ENCODE peak calls at places on chromosomes 1 and 21, in six cellular contexts. F, S, U, T, Q and Z are unnamed samples.

GRCh38 chr1:60924964-60925798 is 157.2 kb upstream of the NFIA start:
- DNase-seq in F (no peak), S (peak; percentile 36), U (no peak), T (no peak), Q (no peak), Z (no peak)

GRCh38 chr21:19724081-19724480 is 1274.1 kb upstream of the NCAM2 start:
- DNase-seq in F (no peak), S (no peak), U (no peak), T (no peak), Q (no peak), Z (no peak)

GRCh38 chr1:151972533-151973270 is 21.0 kb downstream of the S100A10 start:
- DNase-seq in F (no peak), S (peak; percentile 19), U (no peak), T (no peak), Q (no peak), Z (no peak)

GRCh38 chr21:45556302-45556644 is 14.0 kb upstream of the SLC19A1 start:
- DNase-seq in F (no peak), S (no peak), U (no peak), T (no peak), Q (peak; percentile 53), Z (no peak)

GRCh38 chr1:201076036-201076435 is 36.2 kb downstream of the CACNA1S start:
- DNase-seq in F (no peak), S (no peak), U (no peak), T (no peak), Q (no peak), Z (no peak)

GRCh38 chr1:41919764-41920397 is 1.2 kb upstream of the HIVEP3 start:
- DNase-seq in F (peak; percentile 54), S (peak; percentile 40), U (peak; percentile 55), T (no peak), Q (peak; percentile 59), Z (peak; percentile 42)

GRCh38 chr1:109252893-109253802 is 3.8 kb downstream of the CELSR2 start:
- DNase-seq in F (peak; percentile 18), S (peak; percentile 58), U (no peak), T (no peak), Q (no peak), Z (peak; percentile 33)

GRCh38 chr1:154983776-154984466 is 777 bp downstream of the FLAD1 start:
- DNase-seq in F (no peak), S (no peak), U (no peak), T (no peak), Q (no peak), Z (no peak)

GRCh38 chr1:172588296-172589291 is 55.6 kb downstream of the SUCO start:
- DNase-seq in F (no peak), S (peak; percentile 31), U (no peak), T (peak; percentile 15), Q (no peak), Z (no peak)

GRCh38 chr1:25580933-25581332 is 35.7 kb upstream of the MAN1C1 start:
- DNase-seq in F (no peak), S (no peak), U (no peak), T (no peak), Q (no peak), Z (no peak)

GRCh38 chr1:29753244-29753643 is 516.9 kb downstream of the PTPRU start:
- DNase-seq in F (no peak), S (no peak), U (no peak), T (no peak), Q (peak; percentile 11), Z (no peak)

GRCh38 chr1:29753771-29754607 is 517.7 kb downstream of the PTPRU start:
- DNase-seq in F (no peak), S (no peak), U (no peak), T (no peak), Q (peak; percentile 24), Z (no peak)

GRCh38 chr1:29754608-29755375 is 518.5 kb downstream of the PTPRU start:
- DNase-seq in F (no peak), S (no peak), U (no peak), T (no peak), Q (peak; percentile 26), Z (no peak)

GRCh38 chr1:29749546-29749945 is 513.2 kb downstream of the PTPRU start:
- DNase-seq in F (no peak), S (no peak), U (no peak), T (no peak), Q (no peak), Z (no peak)

GRCh38 chr1:29752141-29752540 is 515.8 kb downstream of the PTPRU start:
- DNase-seq in F (no peak), S (no peak), U (no peak), T (no peak), Q (peak; percentile 72), Z (no peak)
- TF ChIP-seq TAF1 in F (no peak), S (no peak), U (no peak), T (no peak), Q (no peak), Z (no peak)

GRCh38 chr1:23421752-23422312 is 2.7 kb downstream of the TCEA3 start:
- DNase-seq in F (no peak), S (peak; percentile 46), U (no peak), T (peak; percentile 51), Q (no peak), Z (no peak)
- TF ChIP-seq POLR2A in F (no peak), S (no peak), U (no peak), T (no peak), Q (no peak), Z (no peak)

GRCh38 chr1:88979054-88979748 is 13.2 kb downstream of the KYAT3 start:
- DNase-seq in F (no peak), S (no peak), U (no peak), T (no peak), Q (no peak), Z (no peak)
- TF ChIP-seq TAF1 in F (no peak), S (no peak), U (no peak), T (no peak), Q (no peak), Z (no peak)

GRCh38 chr1:37859507-37860345 is at the start of gene MTF1:
- DNase-seq in F (peak; percentile 98), S (peak; percentile 99), U (peak; percentile 84), T (peak; percentile 95), Q (peak; percentile 97), Z (peak; percentile 99)
- TF ChIP-seq POLR2A in F (peak; percentile 69), S (peak; percentile 97), U (peak; percentile 90), T (peak; percentile 88), Q (peak; percentile 77), Z (peak; percentile 75)

GRCh38 chr1:44029911-44030605 is 1.2 kb downstream of the SLC6A9 start:
- DNase-seq in F (peak; percentile 84), S (peak; percentile 95), U (peak; percentile 45), T (peak; percentile 65), Q (peak; percentile 92), Z (peak; percentile 88)
- TF ChIP-seq TAF1 in F (no peak), S (no peak), U (no peak), T (no peak), Q (peak; percentile 52), Z (no peak)

GRCh38 chr1:165632152-165632469 is 1.1 kb downstream of the MGST3 start:
- DNase-seq in F (no peak), S (no peak), U (no peak), T (no peak), Q (no peak), Z (no peak)
- TF ChIP-seq POLR2A in F (no peak), S (no peak), U (no peak), T (no peak), Q (no peak), Z (no peak)

GRCh38 chr1:23977854-23978191 is 2.3 kb downstream of the SRSF10 start:
- DNase-seq in F (no peak), S (no peak), U (no peak), T (no peak), Q (no peak), Z (no peak)
- TF ChIP-seq TAF1 in F (no peak), S (no peak), U (no peak), T (no peak), Q (no peak), Z (no peak)